ENCODE peak calls at places on chromosomes 12 and 14, in six cellular contexts. Y is coronary artery, Q is body of pancreas, Z is psoas muscle, C is left ventricle myocardium inferior, E is astrocyte of the spinal cord. K is an unnamed sample.

GRCh38 chr12:116454950-116455447 is 104.2 kb upstream of the MAP1LC3B2 start:
- DNase-seq in Y (no peak), Q (no peak), Z (no peak), C (no peak), E (peak; percentile 94), K (peak; percentile 93)

GRCh38 chr12:32647275-32647674 is 31.8 kb upstream of the DNM1L start:
- DNase-seq in Y (no peak), Q (no peak), Z (no peak), C (no peak), E (no peak), K (peak; percentile 20)

GRCh38 chr12:57452181-57452936 is 2.7 kb upstream of the INHBE start:
- DNase-seq in Y (no peak), Q (no peak), Z (peak; percentile 38), C (peak; percentile 38), E (peak; percentile 90), K (peak; percentile 94)

GRCh38 chr12:98483621-98484455 is 31.6 kb upstream of the TMPO start:
- DNase-seq in Y (no peak), Q (peak; percentile 90), Z (no peak), C (no peak), E (no peak), K (peak; percentile 48)

GRCh38 chr14:94143711-94144110 is 14.3 kb upstream of the IFI27L2 start:
- DNase-seq in Y (no peak), Q (no peak), Z (no peak), C (no peak), E (no peak), K (no peak)

GRCh38 chr12:13163868-13164267 is 32.7 kb upstream of the EMP1 start:
- DNase-seq in Y (no peak), Q (no peak), Z (no peak), C (no peak), E (no peak), K (no peak)

GRCh38 chr12:1606021-1606622 is 11.7 kb upstream of the FBXL14 start:
- DNase-seq in Y (peak; percentile 92), Q (peak; percentile 94), Z (peak; percentile 89), C (peak; percentile 94), E (peak; percentile 82), K (peak; percentile 93)

GRCh38 chr12:84161296-84161695 is 751.3 kb downstream of the SLC6A15 start:
- DNase-seq in Y (no peak), Q (no peak), Z (no peak), C (no peak), E (peak; percentile 50), K (no peak)

GRCh38 chr12:46371718-46372130 is 849 bp downstream of the SLC38A2 start:
- DNase-seq in Y (peak; percentile 84), Q (peak; percentile 82), Z (peak; percentile 78), C (peak; percentile 67), E (peak; percentile 64), K (peak; percentile 64)

GRCh38 chr12:116483959-116484699 is 75.1 kb upstream of the MAP1LC3B2 start:
- DNase-seq in Y (no peak), Q (no peak), Z (no peak), C (peak; percentile 29), E (no peak), K (peak; percentile 82)

GRCh38 chr12:107884769-107885694 is 110.5 kb downstream of the ASCL4 start:
- DNase-seq in Y (no peak), Q (peak; percentile 52), Z (peak; percentile 31), C (no peak), E (peak; percentile 45), K (peak; percentile 48)

GRCh38 chr14:104709387-104710019 is 14.5 kb upstream of the ADSS1 start:
- DNase-seq in Y (no peak), Q (no peak), Z (no peak), C (no peak), E (no peak), K (no peak)

GRCh38 chr12:89349814-89350213 is 2.5 kb downstream of the DUSP6 start:
- DNase-seq in Y (no peak), Q (peak; percentile 40), Z (peak; percentile 31), C (no peak), E (peak; percentile 74), K (peak; percentile 57)

GRCh38 chr12:113056381-113056630 is 224 bp upstream of the DTX1 start:
- DNase-seq in Y (no peak), Q (no peak), Z (no peak), C (no peak), E (no peak), K (no peak)
- H3K4me3 ChIP-seq in Y (peak overlapping the region; percentile 72), Q (peak overlapping the region; percentile 45), Z (peak overlapping the region; percentile 56), C (peak overlapping the region; percentile 73), E (no peak overlapping the region), K (no peak overlapping the region)

DNA sequence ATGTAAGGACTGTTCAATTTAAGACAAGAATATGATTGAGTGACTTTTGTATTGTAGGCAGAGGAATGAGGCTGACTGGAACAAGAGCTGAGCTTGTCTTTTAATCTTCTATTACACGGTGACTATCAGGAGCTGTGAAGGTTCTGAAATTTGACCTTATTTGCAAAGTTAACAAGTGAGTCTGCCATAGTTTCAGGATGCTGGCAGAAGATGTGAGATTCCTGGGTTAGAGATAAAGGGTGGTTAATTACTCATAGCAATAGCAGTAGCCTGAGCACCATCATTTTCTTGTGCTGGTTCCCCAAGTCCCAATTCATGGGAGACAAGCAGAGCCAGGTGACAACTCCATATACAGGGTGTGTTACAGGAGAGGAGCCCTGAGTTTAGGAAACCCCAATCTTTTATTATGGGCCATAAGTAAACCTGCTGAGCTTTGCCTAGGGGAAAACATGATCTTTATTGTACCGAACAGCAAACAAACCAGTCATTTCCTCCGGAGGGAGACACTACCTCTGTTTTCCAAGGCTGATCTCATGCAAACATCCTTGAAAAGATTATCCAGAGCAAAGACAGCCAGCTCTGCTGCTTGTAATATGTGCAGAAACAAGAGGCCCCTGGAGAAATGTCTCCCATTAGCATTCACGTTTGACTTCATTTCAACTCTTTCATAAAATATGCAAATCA is 51.7 kb upstream of the DDX11 start:
- DNase-seq in Y (peak; percentile 22), Q (no peak), Z (no peak), C (no peak), E (no peak), K (no peak)
- TF ChIP-seq CTCF in Y (no peak), Q (no peak), Z (no peak), C (no peak), E (no peak), K (no peak)

GRCh38 chr12:39145175-39145999 is 240.0 kb upstream of the CPNE8 start:
- DNase-seq in Y (no peak), Q (peak; percentile 58), Z (peak; percentile 49), C (peak; percentile 37), E (peak; percentile 47), K (peak; percentile 20)
- H3K4me3 ChIP-seq in Y (peak overlapping the region; percentile 86), Q (peak overlapping the region; percentile 8), Z (peak overlapping the region; percentile 18), C (peak overlapping the region; percentile 71), E (peak overlapping the region; percentile 52), K (peak overlapping the region; percentile 53)

GRCh38 chr14:88868558-88869159 is 44.2 kb downstream of the TTC8 start:
- DNase-seq in Y (no peak), Q (no peak), Z (no peak), C (no peak), E (peak; percentile 21), K (no peak)
- TF ChIP-seq CTCF in Y (peak; percentile 24), Q (peak; percentile 12), Z (peak; percentile 26), C (peak; percentile 49), E (peak; percentile 44), K (peak; percentile 16)

K was measured in fibroblast of villous mesenchyme.